ENCODE peak calls at places on chromosomes 5 and 9, in six cellular contexts. Y, N, V, S, E and D are unnamed samples.

GRCh38 chr9:134193912-134194535 is 29.7 kb upstream of the RNU6ATAC start:
- DNase-seq in Y (no peak), N (no peak), V (no peak), S (no peak), E (no peak), D (no peak)

GRCh38 chr5:138573949-138574670 is 1.1 kb downstream of the HSPA9 start:
- DNase-seq in Y (no peak), N (no peak), V (no peak), S (no peak), E (no peak), D (no peak)

GRCh38 chr5:28346696-28347095 is 1308.3 kb upstream of the CDH9 start:
- DNase-seq in Y (no peak), N (no peak), V (no peak), S (no peak), E (no peak), D (no peak)

GRCh38 chr5:133750356-133750755 is 138.0 kb upstream of the FSTL4 start:
- DNase-seq in Y (no peak), N (no peak), V (no peak), S (no peak), E (no peak), D (no peak)

GRCh38 chr9:132451276-132451675 is 41.3 kb downstream of the CFAP77 start:
- DNase-seq in Y (no peak), N (no peak), V (no peak), S (no peak), E (no peak), D (no peak)

GRCh38 chr5:65722575-65723424 is 795 bp downstream of the NLN start:
- DNase-seq in Y (peak; percentile 66), N (peak; percentile 57), V (no peak), S (peak; percentile 29), E (no peak), D (peak; percentile 67)

GRCh38 chr5:57476743-57477142 is 5.9 kb downstream of the ACTBL2 start:
- DNase-seq in Y (no peak), N (no peak), V (no peak), S (no peak), E (no peak), D (no peak)

GRCh38 chr5:16507716-16508115 is 42.1 kb upstream of the ZNF622 start:
- DNase-seq in Y (no peak), N (no peak), V (no peak), S (no peak), E (no peak), D (no peak)

GRCh38 chr9:72753261-72753893 is 199.5 kb downstream of the ALDH1A1 start:
- DNase-seq in Y (peak; percentile 2), N (peak; percentile 35), V (no peak), S (no peak), E (no peak), D (peak; percentile 72)

GRCh38 chr5:36300181-36300926 is 1.3 kb downstream of the RANBP3L start:
- DNase-seq in Y (no peak), N (no peak), V (no peak), S (no peak), E (no peak), D (no peak)

GRCh38 chr9:125437771-125438221 is 176.2 kb downstream of the GAPVD1 start:
- DNase-seq in Y (no peak), N (no peak), V (no peak), S (no peak), E (no peak), D (no peak)

GRCh38 chr5:151659001-151659754 is 27.5 kb downstream of the SPARC start:
- DNase-seq in Y (peak; percentile 76), N (peak; percentile 84), V (peak; percentile 77), S (peak; percentile 91), E (peak; percentile 61), D (peak; percentile 86)

GRCh38 chr9:98385751-98386150 is 130.3 kb upstream of the TBC1D2 start:
- DNase-seq in Y (no peak), N (no peak), V (no peak), S (no peak), E (no peak), D (no peak)

GRCh38 chr9:77532607-77533006 is 115.5 kb downstream of the GNA14 start:
- DNase-seq in Y (no peak), N (no peak), V (no peak), S (no peak), E (no peak), D (no peak)

GRCh38 chr9:107389617-107390071 is 99.9 kb downstream of the KLF4 start:
- DNase-seq in Y (peak; percentile 45), N (no peak), V (no peak), S (no peak), E (no peak), D (no peak)

GRCh38 chr5:158530111-158530510 is 569.6 kb downstream of the EBF1 start:
- DNase-seq in Y (no peak), N (no peak), V (no peak), S (no peak), E (no peak), D (no peak)

GRCh38 chr5:40409600-40409999 is 270.1 kb upstream of the PTGER4 start:
- DNase-seq in Y (no peak), N (peak; percentile 22), V (no peak), S (no peak), E (no peak), D (peak; percentile 28)

GRCh38 chr5:13860176-13860575 is 84.3 kb downstream of the DNAH5 start:
- DNase-seq in Y (no peak), N (no peak), V (no peak), S (no peak), E (no peak), D (no peak)

GRCh38 chr5:34531736-34532135 is 124.4 kb upstream of the RAI14 start:
- DNase-seq in Y (no peak), N (no peak), V (no peak), S (no peak), E (no peak), D (no peak)

GRCh38 chr9:130806388-130806716 is 28.7 kb upstream of the ABL1 start:
- DNase-seq in Y (no peak), N (no peak), V (no peak), S (no peak), E (no peak), D (no peak)

GRCh38 chr9:98323051-98323830 is 67.8 kb upstream of the TBC1D2 start:
- DNase-seq in Y (no peak), N (no peak), V (no peak), S (no peak), E (no peak), D (no peak)

GRCh38 chr5:138243794-138244193 is 30.6 kb downstream of the GFRA3 start:
- DNase-seq in Y (no peak), N (peak; percentile 41), V (no peak), S (peak; percentile 41), E (no peak), D (peak; percentile 49)